ENCODE peak calls at places on chromosomes 11 and 22, in five cellular contexts. One of them, this sample, is unnamed. For H3K36me3, the result is how much of the 10 kb centered on the place peaks cover.

GRCh38 chr11:123653405-123653996 is 923 bp downstream of the SCN3B start:
- DNase-seq in GM23338: no peak
- DNase-seq in IMR-90: no peak
- DNase-seq in mammary epithelial cell: no peak
- DNase-seq in colonic mucosa: no peak
- DNase-seq in this sample: no peak

GRCh38 chr11:93895106-93895862 is 44.9 kb upstream of the VSTM5 start:
- DNase-seq in colonic mucosa: peak
- DNase-seq in IMR-90: peak
- DNase-seq in mammary epithelial cell: peak
- DNase-seq in GM23338: peak
- DNase-seq in this sample: no peak

GRCh38 chr11:9956483-9956882 is 292.6 kb downstream of the SWAP70 start:
- DNase-seq in mammary epithelial cell: no peak
- DNase-seq in IMR-90: peak
- DNase-seq in GM23338: no peak
- DNase-seq in colonic mucosa: no peak
- DNase-seq in this sample: no peak

GRCh38 chr11:98155696-98156095 is 865.1 kb upstream of the CNTN5 start:
- DNase-seq in GM23338: no peak
- DNase-seq in colonic mucosa: no peak
- DNase-seq in mammary epithelial cell: no peak
- DNase-seq in IMR-90: no peak
- DNase-seq in this sample: no peak

GRCh38 chr11:111465400-111465799 is 46.8 kb downstream of the BTG4 start:
- DNase-seq in colonic mucosa: no peak
- DNase-seq in GM23338: no peak
- DNase-seq in IMR-90: peak
- DNase-seq in mammary epithelial cell: peak
- DNase-seq in this sample: no peak

GRCh38 chr22:47041201-47042115 is 279.0 kb downstream of the TBC1D22A start:
- DNase-seq in mammary epithelial cell: no peak
- DNase-seq in GM23338: no peak
- DNase-seq in colonic mucosa: no peak
- DNase-seq in IMR-90: no peak
- DNase-seq in this sample: peak

GRCh38 chr11:118046051-118046963 is 30.6 kb upstream of the TMPRSS4 start:
- DNase-seq in IMR-90: no peak
- DNase-seq in GM23338: no peak
- DNase-seq in colonic mucosa: no peak
- DNase-seq in mammary epithelial cell: peak
- DNase-seq in this sample: no peak

GRCh38 chr11:40867991-40868685 is 591.3 kb downstream of the LRRC4C start:
- DNase-seq in IMR-90: no peak
- DNase-seq in mammary epithelial cell: no peak
- DNase-seq in colonic mucosa: no peak
- DNase-seq in GM23338: no peak
- DNase-seq in this sample: no peak

GRCh38 chr11:35040221-35040942 is 98.6 kb upstream of the CD44 start:
- DNase-seq in GM23338: no peak
- DNase-seq in mammary epithelial cell: peak
- DNase-seq in colonic mucosa: no peak
- DNase-seq in IMR-90: peak
- DNase-seq in this sample: no peak

GRCh38 chr22:27682438-27682837 is 119.1 kb downstream of the MN1 start:
- DNase-seq in IMR-90: no peak
- DNase-seq in GM23338: peak
- DNase-seq in mammary epithelial cell: no peak
- DNase-seq in colonic mucosa: no peak
- DNase-seq in this sample: no peak

DNA sequence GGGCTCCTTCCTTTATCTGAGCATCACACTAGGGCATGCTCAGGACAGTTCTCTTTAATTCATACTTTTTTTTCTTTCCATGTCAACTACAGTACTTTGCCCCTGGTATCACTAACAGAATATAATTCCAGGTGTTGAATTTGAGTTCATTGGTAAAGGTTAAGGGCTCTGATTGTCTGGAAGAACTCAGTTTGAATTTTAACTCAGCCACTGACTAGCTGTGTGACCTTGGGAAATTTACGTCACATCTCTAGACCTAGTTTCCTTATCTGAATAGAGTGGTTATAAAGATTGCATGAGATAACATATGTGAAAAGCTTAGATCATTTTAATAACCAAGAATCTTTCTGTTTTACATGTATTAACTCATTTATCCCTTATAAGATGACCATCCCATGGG is 15.9 kb upstream of the ZC3H12C start:
- DNase-seq in IMR-90: no peak
- DNase-seq in colonic mucosa: peak
- DNase-seq in mammary epithelial cell: no peak
- DNase-seq in GM23338: no peak
- DNase-seq in this sample: no peak
- H3K27ac ChIP-seq in IMR-90: no peak
- H3K27ac ChIP-seq in colonic mucosa: peak
- H3K27ac ChIP-seq in mammary epithelial cell: peak
- H3K27ac ChIP-seq in GM23338: peak
- H3K27ac ChIP-seq in this sample: no peak

GRCh38 chr22:35633520-35633919 is 14.7 kb upstream of the APOL6 start:
- DNase-seq in IMR-90: no peak
- DNase-seq in mammary epithelial cell: no peak
- DNase-seq in colonic mucosa: no peak
- DNase-seq in GM23338: no peak
- DNase-seq in this sample: peak
- H3K36me3 ChIP-seq in IMR-90: under half
- H3K36me3 ChIP-seq in mammary epithelial cell: under half
- H3K36me3 ChIP-seq in colonic mucosa: under half
- H3K36me3 ChIP-seq in GM23338: under half
- H3K36me3 ChIP-seq in this sample: under half

GRCh38 chr11:12187399-12187798 is 77.0 kb downstream of the MICAL2 start:
- DNase-seq in colonic mucosa: no peak
- DNase-seq in mammary epithelial cell: peak
- DNase-seq in IMR-90: peak
- DNase-seq in GM23338: no peak
- DNase-seq in this sample: no peak
- H3K27ac ChIP-seq in colonic mucosa: no peak
- H3K27ac ChIP-seq in mammary epithelial cell: peak
- H3K27ac ChIP-seq in IMR-90: peak
- H3K27ac ChIP-seq in GM23338: no peak
- H3K27ac ChIP-seq in this sample: peak

GRCh38 chr11:108160970-108161566 is 39.7 kb downstream of the ACAT1 start:
- DNase-seq in IMR-90: no peak
- DNase-seq in GM23338: no peak
- DNase-seq in mammary epithelial cell: no peak
- DNase-seq in colonic mucosa: no peak
- DNase-seq in this sample: no peak
- H3K36me3 ChIP-seq in IMR-90: under half
- H3K36me3 ChIP-seq in GM23338: under half
- H3K36me3 ChIP-seq in mammary epithelial cell: under half
- H3K36me3 ChIP-seq in colonic mucosa: under half
- H3K36me3 ChIP-seq in this sample: half or more

GRCh38 chr22:37965940-37966664 is 12.6 kb downstream of the POLR2F start:
- DNase-seq in GM23338: no peak
- DNase-seq in IMR-90: peak
- DNase-seq in colonic mucosa: no peak
- DNase-seq in mammary epithelial cell: peak
- DNase-seq in this sample: no peak
- H3K27ac ChIP-seq in GM23338: peak
- H3K27ac ChIP-seq in IMR-90: no peak
- H3K27ac ChIP-seq in colonic mucosa: no peak
- H3K27ac ChIP-seq in mammary epithelial cell: no peak
- H3K27ac ChIP-seq in this sample: no peak

GRCh38 chr22:42604403-42604802 is 10.3 kb downstream of the POLDIP3 start:
- DNase-seq in IMR-90: peak
- DNase-seq in GM23338: no peak
- DNase-seq in mammary epithelial cell: no peak
- DNase-seq in colonic mucosa: no peak
- DNase-seq in this sample: no peak
- H3K36me3 ChIP-seq in IMR-90: under half
- H3K36me3 ChIP-seq in GM23338: under half
- H3K36me3 ChIP-seq in mammary epithelial cell: under half
- H3K36me3 ChIP-seq in colonic mucosa: under half
- H3K36me3 ChIP-seq in this sample: under half

GRCh38 chr22:23074451-23074850 is 4.1 kb downstream of the GNAZ start:
- DNase-seq in GM23338: no peak
- DNase-seq in IMR-90: no peak
- DNase-seq in colonic mucosa: no peak
- DNase-seq in mammary epithelial cell: no peak
- DNase-seq in this sample: no peak
- H3K27ac ChIP-seq in GM23338: no peak
- H3K27ac ChIP-seq in IMR-90: no peak
- H3K27ac ChIP-seq in colonic mucosa: no peak
- H3K27ac ChIP-seq in mammary epithelial cell: no peak
- H3K27ac ChIP-seq in this sample: no peak

DNA sequence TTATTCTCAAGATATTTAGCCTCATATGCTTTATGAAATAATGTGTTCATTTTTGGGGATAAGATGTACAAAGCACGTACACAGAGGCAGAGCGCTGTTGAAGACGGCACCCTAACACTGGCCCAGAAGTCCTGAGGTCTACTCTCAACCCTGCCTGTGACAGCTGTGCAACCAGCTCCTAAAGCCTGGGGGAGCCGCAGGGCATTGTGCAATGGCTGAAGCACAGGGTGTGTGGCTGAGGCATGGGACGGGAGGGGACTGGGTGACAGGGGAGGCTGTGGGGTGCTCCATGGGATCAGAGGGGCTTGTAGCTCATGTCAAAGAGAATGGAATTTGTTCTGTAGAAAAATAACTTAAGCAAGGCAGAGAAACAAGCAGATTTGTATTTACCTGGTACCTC is 27.7 kb downstream of the FAM227A start:
- DNase-seq in mammary epithelial cell: no peak
- DNase-seq in colonic mucosa: no peak
- DNase-seq in GM23338: no peak
- DNase-seq in IMR-90: no peak
- DNase-seq in this sample: no peak
- H3K36me3 ChIP-seq in mammary epithelial cell: under half
- H3K36me3 ChIP-seq in colonic mucosa: under half
- H3K36me3 ChIP-seq in GM23338: under half
- H3K36me3 ChIP-seq in IMR-90: under half
- H3K36me3 ChIP-seq in this sample: under half